ENCODE peak calls at places on chromosomes 4 and X, in four cellular contexts. O is HCT116, G is IMR-90, I is SK-N-SH. R is an unnamed sample.

GRCh38 chr4:16225996-16226815 is at the start of gene TAPT1:
- DNase-seq in I (peak; percentile 93), G (peak; percentile 30), O (no peak), R (peak; percentile 84)

GRCh38 chr4:110514889-110515479 is 39.0 kb downstream of the ENPEP start:
- DNase-seq in O (peak; percentile 34), G (peak; percentile 30), I (peak; percentile 16), R (peak; percentile 18)

GRCh38 chr4:100284302-100284701 is 94.0 kb upstream of the DDIT4L start:
- DNase-seq in G (no peak), O (no peak), I (no peak), R (no peak)

GRCh38 chr4:71559957-71560541 is 221.2 kb downstream of the SLC4A4 start:
- DNase-seq in G (peak; percentile 64), I (no peak), O (no peak), R (no peak)

GRCh38 chr4:122632396-122633143 is 11.7 kb upstream of the IL21 start:
- DNase-seq in I (no peak), O (no peak), G (peak; percentile 47), R (no peak)

GRCh38 chr4:151522790-151523332 is 113.9 kb downstream of the FHIP1A start:
- DNase-seq in I (peak; percentile 58), G (no peak), O (no peak), R (no peak)

GRCh38 chr4:118557298-118557851 is 127.8 kb upstream of the METTL14 start:
- DNase-seq in G (peak; percentile 62), O (peak; percentile 18), I (no peak), R (no peak)

GRCh38 chr4:89800012-89800516 is 36.9 kb downstream of the SNCA start:
- DNase-seq in I (no peak), O (no peak), G (peak; percentile 18), R (no peak)

GRCh38 chr4:36064147-36064546 is 180.2 kb downstream of the ARAP2 start:
- DNase-seq in G (no peak), O (no peak), I (no peak), R (no peak)

GRCh38 chrX:11196476-11196875 is 85.3 kb downstream of the HCCS start:
- DNase-seq in O (no peak), I (no peak), G (no peak), R (no peak)

GRCh38 chrX:129540725-129541184 is 696 bp downstream of the OCRL start:
- DNase-seq in O (no peak), I (no peak), G (no peak), R (no peak)

GRCh38 chr4:175531405-175532091 is 280.5 kb downstream of the GPM6A start:
- DNase-seq in G (peak; percentile 72), O (no peak), I (no peak), R (no peak)

GRCh38 chr4:108080752-108081151 is 88.0 kb downstream of the LEF1 start:
- DNase-seq in O (no peak), G (no peak), I (no peak), R (no peak)

GRCh38 chrX:51336584-51336983 is 4.0 kb downstream of the NUDT10 start:
- DNase-seq in G (peak; percentile 40), O (peak; percentile 13), I (peak; percentile 63), R (peak; percentile 17)

GRCh38 chr4:30962949-30963348 is 242.8 kb downstream of the PCDH7 start:
- DNase-seq in I (no peak), O (peak; percentile 73), G (peak; percentile 88), R (no peak)

GRCh38 chr4:38675167-38676121 is 11.4 kb downstream of the KLF3 start:
- DNase-seq in G (peak; percentile 88), I (peak; percentile 73), O (peak; percentile 60), R (peak; percentile 55)

GRCh38 chrX:19177710-19178109 is 55.4 kb upstream of the ADGRG2 start:
- DNase-seq in G (no peak), I (no peak), O (no peak), R (no peak)

GRCh38 chr4:75254745-75255144 is 259.5 kb downstream of the RCHY1 start:
- DNase-seq in G (no peak), I (no peak), O (no peak), R (no peak)
- TF ChIP-seq RAD21 in G (no peak), I (no peak), O (no peak), R (no peak)

DNA sequence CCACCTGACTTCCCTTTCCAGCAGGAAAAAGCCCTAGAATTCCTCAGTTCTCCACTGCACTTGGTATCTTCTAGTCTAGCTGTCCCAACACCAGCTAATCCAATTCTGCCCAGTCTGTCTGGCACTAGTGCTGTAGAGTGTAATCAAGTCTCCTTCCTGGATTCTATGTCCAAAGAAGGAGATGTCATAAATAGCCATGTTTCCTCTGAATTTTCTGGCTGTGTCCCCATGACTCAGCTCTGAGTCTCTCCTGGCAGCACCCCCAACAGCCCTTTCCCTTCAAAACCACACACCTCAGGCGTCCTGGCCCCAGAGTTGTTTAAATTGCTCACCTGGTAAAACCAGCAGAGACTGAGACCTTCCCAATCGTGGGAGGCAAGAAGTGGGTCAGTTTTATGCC is 197.2 kb downstream of the GRXCR1 start:
- DNase-seq in G (peak; percentile 28), I (no peak), O (no peak), R (no peak)
- TF ChIP-seq RAD21 in G (no peak), I (no peak), O (no peak), R (no peak)

GRCh38 chr4:165738571-165738970 is 134.5 kb upstream of the TLL1 start:
- DNase-seq in G (no peak), I (no peak), O (no peak), R (no peak)
- TF ChIP-seq RAD21 in G (no peak), I (no peak), O (no peak), R (no peak)

GRCh38 chrX:16258936-16259335 is 91.7 kb downstream of the MAGEB17 start:
- DNase-seq in G (peak; percentile 61), I (no peak), O (no peak), R (no peak)
- TF ChIP-seq RAD21 in G (no peak), I (no peak), O (no peak), R (no peak)